ENCODE peak calls at places on chromosomes 6 and 20, in eight cellular contexts. One of them, this sample, is unnamed.

GRCh38 chr20:295804-296203 is 1.6 kb upstream of the ZCCHC3 start:
- DNase-seq in fibroblast of lung: no peak
- DNase-seq in D721Med: no peak
- DNase-seq in epithelial cell of esophagus: no peak
- DNase-seq in Caco-2: no peak
- DNase-seq in colonic mucosa: no peak
- DNase-seq in adrenal gland: no peak
- DNase-seq in B cell: no peak
- DNase-seq in this sample: no peak

GRCh38 chr6:95084867-95085266 is 492.5 kb upstream of the MANEA start:
- DNase-seq in D721Med: no peak
- DNase-seq in fibroblast of lung: no peak
- DNase-seq in B cell: no peak
- DNase-seq in epithelial cell of esophagus: no peak
- DNase-seq in colonic mucosa: no peak
- DNase-seq in adrenal gland: no peak
- DNase-seq in Caco-2: no peak
- DNase-seq in this sample: no peak

GRCh38 chr6:26205625-26206574 is 118.7 kb downstream of the HFE start:
- DNase-seq in colonic mucosa: no peak
- DNase-seq in D721Med: no peak
- DNase-seq in fibroblast of lung: peak; percentile 94
- DNase-seq in epithelial cell of esophagus: peak; percentile 72
- DNase-seq in B cell: no peak
- DNase-seq in adrenal gland: no peak
- DNase-seq in Caco-2: no peak
- DNase-seq in this sample: no peak

GRCh38 chr6:43274916-43275597 is 23.0 kb upstream of the SLC22A7 start:
- DNase-seq in epithelial cell of esophagus: no peak
- DNase-seq in adrenal gland: no peak
- DNase-seq in colonic mucosa: peak; percentile 89
- DNase-seq in B cell: no peak
- DNase-seq in fibroblast of lung: no peak
- DNase-seq in D721Med: no peak
- DNase-seq in Caco-2: peak; percentile 63
- DNase-seq in this sample: peak; percentile 81

GRCh38 chr6:112086744-112087135 is 542 bp downstream of the TUBE1 start:
- DNase-seq in D721Med: no peak
- DNase-seq in B cell: no peak
- DNase-seq in epithelial cell of esophagus: peak; percentile 72
- DNase-seq in colonic mucosa: no peak
- DNase-seq in adrenal gland: no peak
- DNase-seq in Caco-2: peak; percentile 45
- DNase-seq in fibroblast of lung: peak; percentile 56
- DNase-seq in this sample: peak; percentile 12

GRCh38 chr6:126797981-126798380 is 320.5 kb upstream of the RSPO3 start:
- DNase-seq in colonic mucosa: no peak
- DNase-seq in fibroblast of lung: peak; percentile 42
- DNase-seq in epithelial cell of esophagus: no peak
- DNase-seq in Caco-2: no peak
- DNase-seq in adrenal gland: no peak
- DNase-seq in B cell: no peak
- DNase-seq in D721Med: no peak
- DNase-seq in this sample: no peak

GRCh38 chr6:94510877-94511276 is 1066.5 kb upstream of the MANEA start:
- DNase-seq in Caco-2: no peak
- DNase-seq in epithelial cell of esophagus: no peak
- DNase-seq in fibroblast of lung: no peak
- DNase-seq in D721Med: no peak
- DNase-seq in colonic mucosa: no peak
- DNase-seq in adrenal gland: no peak
- DNase-seq in B cell: no peak
- DNase-seq in this sample: no peak

GRCh38 chr6:148839044-148839443 is 92.2 kb downstream of the UST start:
- DNase-seq in B cell: no peak
- DNase-seq in Caco-2: no peak
- DNase-seq in adrenal gland: no peak
- DNase-seq in colonic mucosa: no peak
- DNase-seq in epithelial cell of esophagus: no peak
- DNase-seq in D721Med: no peak
- DNase-seq in fibroblast of lung: no peak
- DNase-seq in this sample: no peak

GRCh38 chr6:20837189-20837588 is 302.9 kb downstream of the CDKAL1 start:
- DNase-seq in fibroblast of lung: no peak
- DNase-seq in epithelial cell of esophagus: no peak
- DNase-seq in Caco-2: no peak
- DNase-seq in adrenal gland: no peak
- DNase-seq in colonic mucosa: no peak
- DNase-seq in D721Med: no peak
- DNase-seq in B cell: no peak
- DNase-seq in this sample: no peak

GRCh38 chr6:12436683-12437082 is 146.5 kb downstream of the EDN1 start:
- DNase-seq in fibroblast of lung: no peak
- DNase-seq in D721Med: no peak
- DNase-seq in epithelial cell of esophagus: no peak
- DNase-seq in adrenal gland: no peak
- DNase-seq in colonic mucosa: peak; percentile 48
- DNase-seq in Caco-2: no peak
- DNase-seq in B cell: no peak
- DNase-seq in this sample: no peak

GRCh38 chr6:8831366-8832152 is 396.2 kb upstream of the SLC35B3 start:
- DNase-seq in fibroblast of lung: no peak
- DNase-seq in D721Med: no peak
- DNase-seq in epithelial cell of esophagus: no peak
- DNase-seq in B cell: no peak
- DNase-seq in adrenal gland: no peak
- DNase-seq in Caco-2: no peak
- DNase-seq in colonic mucosa: no peak
- DNase-seq in this sample: no peak

GRCh38 chr6:11386323-11386722 is 151.2 kb upstream of the TMEM170B start:
- DNase-seq in Caco-2: no peak
- DNase-seq in B cell: no peak
- DNase-seq in colonic mucosa: no peak
- DNase-seq in D721Med: no peak
- DNase-seq in epithelial cell of esophagus: no peak
- DNase-seq in fibroblast of lung: no peak
- DNase-seq in adrenal gland: no peak
- DNase-seq in this sample: no peak

GRCh38 chr6:167925011-167925410 is 72.5 kb upstream of the KIF25 start:
- DNase-seq in epithelial cell of esophagus: peak; percentile 6
- DNase-seq in B cell: no peak
- DNase-seq in colonic mucosa: no peak
- DNase-seq in Caco-2: no peak
- DNase-seq in D721Med: no peak
- DNase-seq in adrenal gland: no peak
- DNase-seq in fibroblast of lung: peak; percentile 37
- DNase-seq in this sample: no peak

GRCh38 chr6:81977488-81977887 is 225.0 kb upstream of the TENT5A start:
- DNase-seq in B cell: no peak
- DNase-seq in D721Med: no peak
- DNase-seq in Caco-2: no peak
- DNase-seq in epithelial cell of esophagus: peak; percentile 23
- DNase-seq in adrenal gland: no peak
- DNase-seq in colonic mucosa: no peak
- DNase-seq in fibroblast of lung: peak; percentile 70
- DNase-seq in this sample: no peak

GRCh38 chr20:44112889-44113641 is 73.9 kb downstream of the JPH2 start:
- DNase-seq in B cell: no peak
- DNase-seq in Caco-2: no peak
- DNase-seq in fibroblast of lung: no peak
- DNase-seq in D721Med: no peak
- DNase-seq in epithelial cell of esophagus: no peak
- DNase-seq in adrenal gland: no peak
- DNase-seq in colonic mucosa: no peak
- DNase-seq in this sample: no peak

GRCh38 chr6:109454483-109455160 is 950 bp downstream of the MICAL1 start:
- DNase-seq in Caco-2: no peak
- DNase-seq in adrenal gland: peak; percentile 61
- DNase-seq in colonic mucosa: peak; percentile 51
- DNase-seq in B cell: peak; percentile 90
- DNase-seq in epithelial cell of esophagus: no peak
- DNase-seq in D721Med: no peak
- DNase-seq in fibroblast of lung: peak; percentile 20
- DNase-seq in this sample: peak; percentile 69

GRCh38 chr20:10218536-10219451 is at the start of gene SNAP25:
- DNase-seq in D721Med: no peak
- DNase-seq in Caco-2: peak; percentile 42
- DNase-seq in B cell: peak; percentile 43
- DNase-seq in epithelial cell of esophagus: peak; percentile 81
- DNase-seq in colonic mucosa: no peak
- DNase-seq in fibroblast of lung: peak; percentile 90
- DNase-seq in adrenal gland: peak; percentile 66
- DNase-seq in this sample: no peak

GRCh38 chr20:2698912-2699311 is 6.3 kb downstream of the EBF4 start:
- DNase-seq in fibroblast of lung: no peak
- DNase-seq in D721Med: no peak
- DNase-seq in epithelial cell of esophagus: no peak
- DNase-seq in B cell: no peak
- DNase-seq in adrenal gland: no peak
- DNase-seq in colonic mucosa: peak; percentile 10
- DNase-seq in Caco-2: no peak
- DNase-seq in this sample: no peak

GRCh38 chr20:23265226-23265625 is 85.4 kb upstream of the NXT1 start:
- DNase-seq in D721Med: no peak
- DNase-seq in B cell: no peak
- DNase-seq in Caco-2: no peak
- DNase-seq in epithelial cell of esophagus: no peak
- DNase-seq in colonic mucosa: no peak
- DNase-seq in fibroblast of lung: peak; percentile 30
- DNase-seq in adrenal gland: no peak
- DNase-seq in this sample: no peak

GRCh38 chr6:117404548-117404947 is 21.2 kb downstream of the ROS1 start:
- DNase-seq in adrenal gland: no peak
- DNase-seq in Caco-2: no peak
- DNase-seq in colonic mucosa: no peak
- DNase-seq in B cell: no peak
- DNase-seq in D721Med: no peak
- DNase-seq in epithelial cell of esophagus: peak; percentile 18
- DNase-seq in fibroblast of lung: peak; percentile 20
- DNase-seq in this sample: no peak
- TF ChIP-seq CTCF in adrenal gland: no peak
- TF ChIP-seq CTCF in Caco-2: peak; percentile 14
- TF ChIP-seq CTCF in colonic mucosa: no peak
- TF ChIP-seq CTCF in B cell: no peak
- TF ChIP-seq CTCF in D721Med: no peak
- TF ChIP-seq CTCF in epithelial cell of esophagus: peak; percentile 50
- TF ChIP-seq CTCF in fibroblast of lung: peak; percentile 48
- TF ChIP-seq CTCF in this sample: peak; percentile 13

GRCh38 chr6:33822575-33823395 is 19.0 kb upstream of the MLN start:
- DNase-seq in Caco-2: peak; percentile 49
- DNase-seq in B cell: no peak
- DNase-seq in colonic mucosa: no peak
- DNase-seq in epithelial cell of esophagus: peak; percentile 31
- DNase-seq in adrenal gland: no peak
- DNase-seq in D721Med: no peak
- DNase-seq in fibroblast of lung: no peak
- DNase-seq in this sample: peak; percentile 29
- TF ChIP-seq CTCF in Caco-2: peak; percentile 49
- TF ChIP-seq CTCF in B cell: no peak
- TF ChIP-seq CTCF in colonic mucosa: no peak
- TF ChIP-seq CTCF in epithelial cell of esophagus: peak; percentile 29
- TF ChIP-seq CTCF in adrenal gland: no peak
- TF ChIP-seq CTCF in D721Med: peak; percentile 0
- TF ChIP-seq CTCF in fibroblast of lung: no peak
- TF ChIP-seq CTCF in this sample: no peak

DNA sequence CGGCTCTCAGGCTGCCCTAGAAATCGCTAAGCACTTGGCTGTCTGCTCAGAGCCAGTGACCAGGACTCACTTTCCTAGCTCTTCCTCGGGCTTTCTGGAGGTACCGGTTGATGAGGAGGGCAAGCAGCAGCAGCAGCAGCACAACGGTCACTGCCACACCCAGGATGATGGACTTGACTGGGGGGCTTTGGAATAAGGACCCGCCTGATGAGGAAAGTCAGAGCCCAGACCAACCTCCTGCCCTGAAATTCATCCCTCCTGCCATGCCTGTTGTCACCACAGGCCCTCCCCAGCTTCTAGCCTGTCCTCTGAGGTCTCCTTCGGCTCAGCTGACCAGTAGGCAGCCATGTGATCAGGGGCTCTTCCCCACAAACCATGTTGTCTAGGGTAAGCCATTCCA is 16.2 kb downstream of the TREML2 start:
- DNase-seq in Caco-2: no peak
- DNase-seq in D721Med: no peak
- DNase-seq in colonic mucosa: no peak
- DNase-seq in adrenal gland: no peak
- DNase-seq in B cell: no peak
- DNase-seq in epithelial cell of esophagus: no peak
- DNase-seq in fibroblast of lung: no peak
- DNase-seq in this sample: no peak
- TF ChIP-seq CTCF in Caco-2: no peak
- TF ChIP-seq CTCF in D721Med: no peak
- TF ChIP-seq CTCF in colonic mucosa: no peak
- TF ChIP-seq CTCF in adrenal gland: no peak
- TF ChIP-seq CTCF in B cell: no peak
- TF ChIP-seq CTCF in epithelial cell of esophagus: no peak
- TF ChIP-seq CTCF in fibroblast of lung: no peak
- TF ChIP-seq CTCF in this sample: no peak

GRCh38 chr6:34391023-34391485 is 1.4 kb downstream of the NUDT3 start:
- DNase-seq in epithelial cell of esophagus: peak; percentile 48
- DNase-seq in D721Med: no peak
- DNase-seq in B cell: no peak
- DNase-seq in Caco-2: peak; percentile 27
- DNase-seq in fibroblast of lung: peak; percentile 75
- DNase-seq in adrenal gland: peak; percentile 49
- DNase-seq in colonic mucosa: peak; percentile 31
- DNase-seq in this sample: no peak
- TF ChIP-seq CTCF in epithelial cell of esophagus: no peak
- TF ChIP-seq CTCF in D721Med: no peak
- TF ChIP-seq CTCF in B cell: no peak
- TF ChIP-seq CTCF in Caco-2: no peak
- TF ChIP-seq CTCF in fibroblast of lung: no peak
- TF ChIP-seq CTCF in adrenal gland: no peak
- TF ChIP-seq CTCF in colonic mucosa: no peak
- TF ChIP-seq CTCF in this sample: no peak

GRCh38 chr20:47296950-47297349 is 59.5 kb downstream of the ZMYND8 start:
- DNase-seq in D721Med: no peak
- DNase-seq in adrenal gland: no peak
- DNase-seq in B cell: no peak
- DNase-seq in Caco-2: peak; percentile 63
- DNase-seq in epithelial cell of esophagus: no peak
- DNase-seq in colonic mucosa: no peak
- DNase-seq in fibroblast of lung: no peak
- DNase-seq in this sample: no peak
- TF ChIP-seq CTCF in D721Med: peak; percentile 26
- TF ChIP-seq CTCF in adrenal gland: no peak
- TF ChIP-seq CTCF in B cell: peak; percentile 30
- TF ChIP-seq CTCF in Caco-2: peak; percentile 62
- TF ChIP-seq CTCF in epithelial cell of esophagus: no peak
- TF ChIP-seq CTCF in colonic mucosa: no peak
- TF ChIP-seq CTCF in fibroblast of lung: no peak
- TF ChIP-seq CTCF in this sample: no peak

This sample was measured in mucosa of descending colon.